ENCODE peak calls at places on chromosomes 6 and 20, in eight cellular contexts. Z is neural crest cell; A is A549; E is H1; L is GM20000; J is fibroblast of the aortic adventitia; H is fibroblast of lung; I is CD4-positive, alpha-beta T cell. O is an unnamed sample.

GRCh38 chr6:19086480-19086879 is 699.3 kb downstream of the RNF144B start:
- DNase-seq in Z (no peak), A (no peak), E (peak), L (no peak), J (no peak), H (no peak), I (no peak), O (no peak)

GRCh38 chr20:59291740-59292139 is 8.7 kb upstream of the EDN3 start:
- DNase-seq in Z (no peak), A (no peak), E (no peak), L (no peak), J (no peak), H (no peak), I (no peak), O (no peak)

GRCh38 chr6:122145246-122145645 is 254.2 kb upstream of the HSF2 start:
- DNase-seq in Z (no peak), A (no peak), E (no peak), L (no peak), J (no peak), H (no peak), I (no peak), O (no peak)

GRCh38 chr6:138943089-138943625 is 44.9 kb downstream of the REPS1 start:
- DNase-seq in Z (no peak), A (no peak), E (no peak), L (no peak), J (no peak), H (peak), I (no peak), O (no peak)

GRCh38 chr6:90458353-90459224 is 128.3 kb downstream of the MAP3K7 start:
- DNase-seq in Z (no peak), A (no peak), E (no peak), L (no peak), J (peak), H (no peak), I (peak), O (no peak)

GRCh38 chr6:153625089-153625488 is 414.0 kb upstream of the OPRM1 start:
- DNase-seq in Z (no peak), A (no peak), E (no peak), L (no peak), J (no peak), H (peak), I (no peak), O (no peak)

GRCh38 chr6:31586596-31586995 is 519 bp downstream of the LST1 start:
- DNase-seq in Z (no peak), A (no peak), E (no peak), L (peak), J (no peak), H (no peak), I (no peak), O (no peak)

GRCh38 chr6:125974214-125974866 is 12.0 kb upstream of the TRMT11 start:
- DNase-seq in Z (no peak), A (peak), E (no peak), L (peak), J (peak), H (peak), I (no peak), O (no peak)

GRCh38 chr6:41306187-41306854 is 19.8 kb upstream of the TREM1 start:
- DNase-seq in Z (no peak), A (peak), E (no peak), L (peak), J (peak), H (peak), I (peak), O (peak)

GRCh38 chr20:22371843-22372242 is 212.5 kb downstream of the FOXA2 start:
- DNase-seq in Z (no peak), A (no peak), E (no peak), L (peak), J (no peak), H (no peak), I (no peak), O (no peak)

GRCh38 chr20:33828912-33829560 is 17.9 kb downstream of the CHMP4B start:
- DNase-seq in Z (no peak), A (no peak), E (no peak), L (no peak), J (no peak), H (no peak), I (no peak), O (no peak)

GRCh38 chr6:118869350-118869749 is 24.6 kb upstream of the ASF1A start:
- DNase-seq in Z (no peak), A (no peak), E (no peak), L (no peak), J (peak), H (peak), I (no peak), O (no peak)

GRCh38 chr20:25017257-25017803 is 24.8 kb upstream of the APMAP start:
- DNase-seq in Z (no peak), A (no peak), E (no peak), L (no peak), J (no peak), H (no peak), I (no peak), O (peak)

GRCh38 chr6:116278478-116278822 is 1.3 kb downstream of the TSPYL1 start:
- DNase-seq in Z (no peak), A (no peak), E (no peak), L (no peak), J (no peak), H (no peak), I (no peak), O (no peak)

GRCh38 chr6:8462169-8462568 is 26.8 kb upstream of the SLC35B3 start:
- DNase-seq in Z (no peak), A (no peak), E (no peak), L (no peak), J (no peak), H (no peak), I (no peak), O (no peak)

GRCh38 chr6:11245406-11245990 is 13.0 kb upstream of the NEDD9 start:
- DNase-seq in Z (no peak), A (no peak), E (no peak), L (no peak), J (peak), H (no peak), I (no peak), O (no peak)

GRCh38 chr6:24650365-24650764 is 4.4 kb upstream of the KIAA0319 start:
- DNase-seq in Z (no peak), A (no peak), E (no peak), L (no peak), J (no peak), H (no peak), I (no peak), O (no peak)

GRCh38 chr6:145904391-145904790 is 59.8 kb downstream of the SHPRH start:
- DNase-seq in Z (no peak), A (no peak), E (no peak), L (peak), J (no peak), H (no peak), I (no peak), O (no peak)

GRCh38 chr20:20002101-20002998 is 14.8 kb upstream of the NAA20 start:
- DNase-seq in Z (no peak), A (no peak), E (no peak), L (no peak), J (no peak), H (peak), I (no peak), O (no peak)

GRCh38 chr6:70547313-70547712 is 19.4 kb upstream of the SDHAF4 start:
- DNase-seq in Z (no peak), A (no peak), E (no peak), L (no peak), J (peak), H (peak), I (no peak), O (no peak)
- TF ChIP-seq CTCF in Z (peak), A (peak), E (no peak), L (no peak), J (peak), H (peak), I (peak), O (peak)

GRCh38 chr6:38337819-38338465 is 301.8 kb downstream of the BTBD9 start:
- DNase-seq in Z (no peak), A (peak), E (no peak), L (no peak), J (peak), H (peak), I (no peak), O (no peak)
- TF ChIP-seq CTCF in Z (peak), A (no peak), E (no peak), L (no peak), J (peak), H (peak), I (no peak), O (no peak)

GRCh38 chr6:109059591-109060021 is 35.0 kb downstream of the SESN1 start:
- DNase-seq in Z (no peak), A (no peak), E (no peak), L (peak), J (peak), H (no peak), I (no peak), O (no peak)

GRCh38 chr6:109062216-109062615 is 32.4 kb downstream of the SESN1 start:
- DNase-seq in Z (no peak), A (no peak), E (no peak), L (no peak), J (no peak), H (no peak), I (no peak), O (no peak)

GRCh38 chr6:109058620-109059019 is 36.0 kb downstream of the SESN1 start:
- DNase-seq in Z (no peak), A (no peak), E (no peak), L (no peak), J (no peak), H (no peak), I (no peak), O (no peak)

GRCh38 chr6:109059148-109059547 is 35.5 kb downstream of the SESN1 start:
- DNase-seq in Z (no peak), A (no peak), E (no peak), L (no peak), J (peak), H (peak), I (no peak), O (no peak)

DNA sequence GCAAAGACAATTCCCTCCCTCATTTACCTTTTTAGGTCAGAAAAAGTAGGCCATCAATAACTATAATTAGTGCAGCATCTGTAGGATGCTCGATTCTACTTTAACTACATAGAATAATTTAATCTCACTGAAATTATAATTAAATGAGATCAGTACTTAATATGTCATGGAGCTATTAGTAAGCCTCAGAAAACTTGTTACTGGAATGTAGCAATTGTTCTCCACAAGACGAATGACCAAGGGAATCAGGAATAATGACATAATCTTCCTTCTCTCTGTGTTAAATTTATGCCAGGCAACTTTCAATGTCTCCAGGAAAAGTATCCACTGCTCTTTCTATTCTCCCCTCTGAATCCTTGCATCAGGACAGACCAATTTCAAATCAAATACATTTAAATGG is 34.1 kb downstream of the SESN1 start:
- DNase-seq in Z (no peak), A (no peak), E (no peak), L (no peak), J (no peak), H (no peak), I (no peak), O (no peak)
- TF ChIP-seq CTCF in Z (no peak), A (no peak), E (no peak), L (no peak), J (no peak), H (no peak), I (no peak), O (no peak)

DNA sequence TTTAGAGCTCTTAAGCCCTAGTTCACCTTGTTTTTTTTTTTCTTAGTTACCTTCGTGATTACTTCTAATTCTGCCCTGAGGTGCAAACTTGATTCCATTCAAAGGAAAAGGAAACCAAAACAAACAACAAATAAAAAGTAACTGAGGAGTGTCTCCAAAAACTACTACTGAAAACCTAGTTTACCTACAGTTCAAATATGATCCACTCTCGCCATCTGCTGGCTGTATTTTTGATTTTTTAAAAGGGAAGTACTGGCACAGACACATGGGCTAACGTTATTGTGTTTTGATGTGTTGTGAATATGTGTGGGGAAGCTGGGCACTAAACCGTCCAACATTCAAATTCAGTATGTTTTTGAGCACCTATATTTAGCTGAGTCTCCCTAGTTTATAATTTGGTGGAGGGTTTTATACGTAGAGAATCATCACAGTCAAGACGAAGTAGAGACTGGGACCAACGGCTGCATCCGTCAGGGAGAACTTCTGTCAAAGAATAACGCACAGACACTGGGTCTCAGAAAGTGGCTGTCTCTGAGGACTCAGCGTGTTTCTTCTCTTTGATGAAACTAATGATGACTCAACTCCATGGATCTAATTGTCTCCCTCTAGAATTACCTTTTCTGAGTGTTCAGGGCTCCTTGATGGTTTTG is 373.5 kb upstream of the BTBD3 start:
- DNase-seq in Z (peak), A (peak), E (no peak), L (peak), J (peak), H (peak), I (no peak), O (peak)
- TF ChIP-seq CTCF in Z (peak), A (peak), E (no peak), L (peak), J (peak), H (peak), I (no peak), O (peak)

DNA sequence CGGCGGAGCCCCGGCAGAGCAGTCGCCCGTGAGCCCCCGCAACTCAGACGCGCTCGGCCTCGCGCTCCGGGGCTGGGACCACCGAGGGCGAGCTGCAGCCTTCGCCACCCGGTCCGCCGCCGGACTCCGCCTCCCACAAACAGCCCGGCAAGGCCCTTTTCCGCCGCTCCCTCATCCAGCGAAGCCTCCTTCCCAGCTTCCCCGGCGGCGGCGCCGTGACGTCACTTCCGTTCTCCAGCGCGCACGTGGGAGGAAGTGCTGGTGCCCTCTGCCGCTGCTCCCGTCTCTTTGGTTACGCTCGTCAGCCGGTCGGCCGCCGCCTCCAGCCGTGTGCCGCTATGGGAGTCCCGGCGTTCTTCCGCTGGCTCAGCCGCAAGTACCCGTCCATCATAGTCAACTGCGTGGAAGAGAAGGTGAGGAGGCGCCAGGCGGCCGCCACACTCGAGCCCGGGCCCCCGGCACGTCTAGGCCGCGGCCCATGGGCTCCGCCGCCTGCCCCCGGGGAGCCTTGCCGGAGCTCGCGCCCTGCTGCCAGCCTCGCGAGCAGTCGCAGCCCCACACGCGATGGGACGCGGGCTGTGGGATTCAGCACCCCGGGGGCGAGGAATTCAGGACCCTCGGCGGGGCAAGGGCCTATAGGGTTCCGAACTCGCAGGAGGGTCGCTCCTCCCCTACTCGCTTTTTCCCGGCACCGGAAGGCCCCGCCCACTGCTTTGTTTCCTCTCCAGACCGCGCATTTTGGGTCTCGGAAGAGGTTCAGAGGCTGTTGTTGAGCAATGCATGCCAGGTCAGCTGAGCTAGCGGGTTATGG is at the start of gene XRN2:
- DNase-seq in Z (peak), A (peak), E (peak), L (peak), J (peak), H (peak), I (peak), O (peak)
- TF ChIP-seq CTCF in Z (no peak), A (no peak), E (no peak), L (no peak), J (no peak), H (no peak), I (peak), O (peak)

DNA sequence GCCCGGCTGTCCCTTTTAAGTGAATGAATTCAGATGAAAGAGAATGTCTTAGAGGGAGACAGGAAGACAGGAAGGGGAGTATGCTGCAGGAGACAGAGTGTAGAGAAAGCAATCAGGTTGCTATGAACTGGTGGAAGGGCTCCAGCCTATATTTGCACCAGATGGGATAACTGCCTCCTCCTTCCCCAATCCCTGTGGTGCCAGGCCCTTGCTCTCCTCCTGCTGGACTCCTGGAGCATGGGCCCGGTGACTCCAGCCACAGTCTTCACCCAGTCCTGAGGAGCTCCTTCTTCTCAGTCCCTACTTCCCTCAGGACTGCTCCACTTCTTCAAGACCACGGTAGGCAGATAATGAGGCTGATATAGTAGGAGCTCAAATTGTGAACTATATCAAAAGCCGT is 91.8 kb downstream of the TMEM200A start:
- DNase-seq in Z (no peak), A (no peak), E (no peak), L (no peak), J (no peak), H (no peak), I (no peak), O (no peak)
- TF ChIP-seq CTCF in Z (no peak), A (no peak), E (peak), L (no peak), J (peak), H (peak), I (no peak), O (no peak)